ENCODE peak calls at places on chromosomes 1 and 21, in nine cellular contexts. Q is lung microvascular endothelial cell, D is fibroblast of lung, H is HCEC 1CT, P is naive B cell, E is iPS-NIHi11, A is NCI-H1694 treated with DMSO at 0.1 percent for 48 hours, B is cerebellum, R is caudate nucleus. Z is an unnamed sample.

GRCh38 chr1:100377590-100378361 is 25.5 kb downstream of the CDC14A start:
- DNase-seq in Q (no peak), D (no peak), H (no peak), P (no peak), E (no peak), A (no peak), B (no peak), R (no peak), Z (no peak)

GRCh38 chr1:82927753-82928152 is 1071.2 kb downstream of the TTLL7 start:
- DNase-seq in Q (no peak), D (peak; percentile 12), H (no peak), P (no peak), E (no peak), A (no peak), B (no peak), R (no peak), Z (no peak)

GRCh38 chr21:32732544-32732943 is 4.7 kb upstream of the SYNJ1 start:
- DNase-seq in Q (no peak), D (no peak), H (no peak), P (no peak), E (no peak), A (no peak), B (no peak), R (no peak), Z (no peak)

GRCh38 chr1:53271446-53272090 is 33.2 kb upstream of the MAGOH start:
- DNase-seq in Q (no peak), D (no peak), H (no peak), P (no peak), E (no peak), A (no peak), B (no peak), R (no peak), Z (no peak)

GRCh38 chr1:225750420-225750819 is 27.2 kb upstream of the SRP9 start:
- DNase-seq in Q (no peak), D (no peak), H (no peak), P (no peak), E (no peak), A (peak; percentile 39), B (no peak), R (no peak), Z (no peak)

GRCh38 chr1:178541396-178541795 is 28.5 kb downstream of the TEX35 start:
- DNase-seq in Q (no peak), D (no peak), H (no peak), P (no peak), E (no peak), A (no peak), B (no peak), R (no peak), Z (no peak)

GRCh38 chr1:91712981-91713841 is 172.7 kb downstream of the TGFBR3 start:
- DNase-seq in Q (peak; percentile 48), D (peak; percentile 77), H (peak; percentile 27), P (no peak), E (no peak), A (no peak), B (no peak), R (no peak), Z (no peak)

GRCh38 chr1:91737650-91738049 is 148.3 kb downstream of the TGFBR3 start:
- DNase-seq in Q (no peak), D (no peak), H (no peak), P (no peak), E (no peak), A (no peak), B (no peak), R (no peak), Z (no peak)

GRCh38 chr1:89575207-89575606 is 50.6 kb downstream of the LRRC8B start:
- DNase-seq in Q (no peak), D (no peak), H (no peak), P (no peak), E (no peak), A (no peak), B (no peak), R (no peak), Z (no peak)

GRCh38 chr1:161166669-161167548 is 683 bp downstream of the PPOX start:
- DNase-seq in Q (peak; percentile 31), D (no peak), H (no peak), P (no peak), E (peak; percentile 38), A (no peak), B (no peak), R (no peak), Z (no peak)

GRCh38 chr1:46133181-46133658 is 791 bp upstream of the PIK3R3 start:
- DNase-seq in Q (no peak), D (no peak), H (no peak), P (no peak), E (peak; percentile 90), A (no peak), B (peak; percentile 84), R (no peak), Z (no peak)

GRCh38 chr1:224727851-224728250 is 111.7 kb downstream of the CNIH3 start:
- DNase-seq in Q (no peak), D (no peak), H (peak; percentile 82), P (no peak), E (no peak), A (no peak), B (no peak), R (no peak), Z (no peak)

GRCh38 chr1:33060579-33061083 is 20.3 kb upstream of the AZIN2 start:
- DNase-seq in Q (peak; percentile 82), D (peak; percentile 95), H (peak; percentile 87), P (no peak), E (no peak), A (no peak), B (no peak), R (no peak), Z (no peak)

GRCh38 chr1:10152709-10153284 is 57.6 kb upstream of the KIF1B start:
- DNase-seq in Q (peak; percentile 68), D (peak; percentile 53), H (peak; percentile 50), P (peak; percentile 2), E (peak; percentile 71), A (peak; percentile 36), B (peak; percentile 40), R (no peak), Z (no peak)

GRCh38 chr1:208068908-208069307 is 158.0 kb upstream of the CD34 start:
- DNase-seq in Q (no peak), D (no peak), H (no peak), P (no peak), E (no peak), A (no peak), B (no peak), R (no peak), Z (no peak)

GRCh38 chr1:59707216-59707615 is 107.5 kb upstream of the HOOK1 start:
- DNase-seq in Q (peak; percentile 88), D (peak; percentile 98), H (peak; percentile 97), P (no peak), E (no peak), A (no peak), B (no peak), R (no peak), Z (no peak)

GRCh38 chr1:1006305-1007159 is 6.6 kb upstream of the HES4 start:
- DNase-seq in Q (no peak), D (no peak), H (no peak), P (no peak), E (no peak), A (no peak), B (no peak), R (no peak), Z (no peak)

GRCh38 chr1:76279387-76279748 is 204.8 kb downstream of the ST6GALNAC3 start:
- DNase-seq in Q (peak; percentile 12), D (no peak), H (no peak), P (no peak), E (no peak), A (no peak), B (no peak), R (no peak), Z (no peak)

GRCh38 chr21:45109831-45110492 is 35.6 kb downstream of the ADARB1 start:
- DNase-seq in Q (peak; percentile 68), D (no peak), H (no peak), P (peak; percentile 87), E (no peak), A (no peak), B (no peak), R (no peak), Z (peak; percentile 14)

GRCh38 chr1:44512313-44512885 is 107.3 kb downstream of the RNF220 start:
- DNase-seq in Q (no peak), D (no peak), H (no peak), P (no peak), E (no peak), A (peak; percentile 19), B (peak; percentile 74), R (no peak), Z (no peak)

GRCh38 chr1:93591833-93592635 is 89.6 kb downstream of the BCAR3 start:
- DNase-seq in Q (no peak), D (no peak), H (no peak), P (peak; percentile 31), E (peak; percentile 64), A (peak; percentile 34), B (no peak), R (no peak), Z (no peak)

GRCh38 chr1:40668769-40669525 is 3.5 kb upstream of the RIMS3 start:
- DNase-seq in Q (peak; percentile 75), D (peak; percentile 62), H (peak; percentile 40), P (peak; percentile 80), E (peak; percentile 83), A (peak; percentile 58), B (peak; percentile 91), R (no peak), Z (peak; percentile 76)

GRCh38 chr21:31162827-31163226 is 124.6 kb upstream of the KRTAP19-8 start:
- DNase-seq in Q (no peak), D (peak; percentile 61), H (no peak), P (no peak), E (no peak), A (no peak), B (no peak), R (no peak), Z (no peak)

GRCh38 chr1:228279722-228280105 is 71.9 kb downstream of the OBSCN start:
- DNase-seq in Q (no peak), D (no peak), H (no peak), P (no peak), E (no peak), A (no peak), B (no peak), R (no peak), Z (no peak)

GRCh38 chr1:8201331-8201861 is 116.5 kb upstream of the SLC45A1 start:
- DNase-seq in Q (no peak), D (no peak), H (no peak), P (no peak), E (peak; percentile 46), A (no peak), B (no peak), R (no peak), Z (no peak)